ENCODE peak calls at places on chromosome 2, in ten cellular contexts. E is NCI-H1048; C is transverse colon; I is stimulated activated CD4-positive, alpha-beta T cell treated with anti-CD3 and anti-CD28 coated beads, TNF-alpha, amount 100 ng/mL, for 1 hour; N is NCI-H1694 treated with DMSO at 0.1 percent for 48 hours; L is COR-L47; Q is Ammon's horn; S is NCI-H1105 treated with DMSO at 0.1 percent for 48 hours; T is G401; O is HFF-Myc. Z is an unnamed sample.

GRCh38 chr2:200039847-200040246 is 84.5 kb downstream of the MAIP1 start:
- DNase-seq in E (no peak), C (no peak), I (no peak), N (no peak), L (no peak), Q (no peak), S (no peak), T (no peak), O (peak; percentile 90), Z (no peak)

GRCh38 chr2:180394305-180394704 is 387.2 kb upstream of the CWC22 start:
- DNase-seq in E (no peak), C (no peak), I (no peak), N (no peak), L (no peak), Q (no peak), S (no peak), T (no peak), O (no peak), Z (no peak)

GRCh38 chr2:138716183-138716582 is 64.0 kb downstream of the NXPH2 start:
- DNase-seq in E (no peak), C (no peak), I (no peak), N (no peak), L (peak; percentile 18), Q (no peak), S (no peak), T (no peak), O (no peak), Z (peak; percentile 19)

GRCh38 chr2:132038179-132038882 is 123.4 kb downstream of the ANKRD30BL start:
- DNase-seq in E (no peak), C (no peak), I (no peak), N (no peak), L (no peak), Q (no peak), S (peak; percentile 32), T (no peak), O (no peak), Z (no peak)

GRCh38 chr2:235832941-235833340 is 335.2 kb downstream of the GBX2 start:
- DNase-seq in E (no peak), C (no peak), I (no peak), N (no peak), L (no peak), Q (no peak), S (no peak), T (no peak), O (no peak), Z (no peak)

GRCh38 chr2:138244400-138245001 is 257.1 kb upstream of the SPOPL start:
- DNase-seq in E (no peak), C (no peak), I (no peak), N (no peak), L (no peak), Q (no peak), S (no peak), T (no peak), O (no peak), Z (peak; percentile 61)

GRCh38 chr2:20962939-20963543 is 80.8 kb downstream of the APOB start:
- DNase-seq in E (no peak), C (peak; percentile 69), I (peak; percentile 37), N (peak; percentile 70), L (peak; percentile 11), Q (peak; percentile 82), S (peak; percentile 61), T (peak; percentile 91), O (peak; percentile 44), Z (peak; percentile 22)

GRCh38 chr2:164388511-164388910 is 232.8 kb downstream of the GRB14 start:
- DNase-seq in E (no peak), C (no peak), I (no peak), N (no peak), L (no peak), Q (no peak), S (no peak), T (no peak), O (peak; percentile 44), Z (peak; percentile 16)

GRCh38 chr2:29663266-29663665 is 258.1 kb downstream of the ALK start:
- DNase-seq in E (no peak), C (no peak), I (no peak), N (no peak), L (no peak), Q (no peak), S (no peak), T (no peak), O (no peak), Z (no peak)

GRCh38 chr2:221318751-221319150 is 253.4 kb downstream of the EPHA4 start:
- DNase-seq in E (no peak), C (no peak), I (no peak), N (no peak), L (no peak), Q (no peak), S (no peak), T (no peak), O (no peak), Z (no peak)

GRCh38 chr2:202883987-202884675 is 12.6 kb upstream of the ICA1L start:
- DNase-seq in E (no peak), C (no peak), I (no peak), N (no peak), L (no peak), Q (no peak), S (no peak), T (no peak), O (no peak), Z (peak; percentile 11)

GRCh38 chr2:138035597-138036217 is 71.4 kb downstream of the HNMT start:
- DNase-seq in E (no peak), C (no peak), I (no peak), N (no peak), L (no peak), Q (no peak), S (no peak), T (no peak), O (no peak), Z (peak; percentile 78)

GRCh38 chr2:136057023-136057801 is 60.7 kb downstream of the CXCR4 start:
- DNase-seq in E (no peak), C (no peak), I (no peak), N (no peak), L (no peak), Q (no peak), S (no peak), T (no peak), O (no peak), Z (no peak)

GRCh38 chr2:31886700-31887099 is 124.1 kb downstream of the MEMO1 start:
- DNase-seq in E (no peak), C (no peak), I (no peak), N (no peak), L (no peak), Q (no peak), S (no peak), T (peak; percentile 12), O (no peak), Z (no peak)

GRCh38 chr2:199455533-199456382 is 2.0 kb downstream of the SATB2 start:
- DNase-seq in E (no peak), C (peak; percentile 82), I (no peak), N (peak; percentile 43), L (peak; percentile 86), Q (no peak), S (peak; percentile 86), T (no peak), O (no peak), Z (peak; percentile 39)

Z was measured in MV-4-11.